ENCODE peak calls at places on chromosomes 5 and 9, in four cellular contexts. Y is pancreas, R is neural progenitor cell, E is heart right ventricle. Q is an unnamed sample.
A peak's percentile ranks its signal among the peaks of the same experiment; 100 is the strongest.

GRCh38 chr5:176517053-176517661 is 20.0 kb downstream of the RNF44 start:
- DNase-seq in Y (no peak), R (no peak), E (no peak), Q (no peak)

GRCh38 chr5:31854181-31854624 is 215.3 kb downstream of the PDZD2 start:
- DNase-seq in Y (no peak), R (peak; percentile 49), E (peak; percentile 32), Q (peak; percentile 60)

GRCh38 chr9:9950813-9951212 is 662.0 kb downstream of the PTPRD start:
- DNase-seq in Y (no peak), R (no peak), E (no peak), Q (no peak)

GRCh38 chr9:120783611-120784047 is 9.6 kb downstream of the FBXW2 start:
- DNase-seq in Y (no peak), R (no peak), E (no peak), Q (peak; percentile 39)

GRCh38 chr9:36110434-36110833 is 26.1 kb upstream of the GLIPR2 start:
- DNase-seq in Y (no peak), R (no peak), E (no peak), Q (no peak)

GRCh38 chr5:175131432-175131831 is 312.6 kb downstream of the DRD1 start:
- DNase-seq in Y (no peak), R (no peak), E (no peak), Q (no peak)

GRCh38 chr9:93890436-93890935 is 64.7 kb downstream of the BARX1 start:
- DNase-seq in Y (no peak), R (no peak), E (no peak), Q (no peak)

GRCh38 chr9:116303270-116303904 is 149.8 kb downstream of the PAPPA start:
- DNase-seq in Y (no peak), R (no peak), E (no peak), Q (no peak)

GRCh38 chr9:22374021-22374420 is 72.6 kb upstream of the DMRTA1 start:
- DNase-seq in Y (no peak), R (no peak), E (no peak), Q (no peak)

GRCh38 chr5:100676807-100677631 is 141.8 kb downstream of the FAM174A start:
- DNase-seq in Y (no peak), R (no peak), E (no peak), Q (no peak)

GRCh38 chr9:89915187-89915586 is 310.4 kb downstream of the GADD45G start:
- DNase-seq in Y (no peak), R (no peak), E (no peak), Q (no peak)

GRCh38 chr5:140882591-140882899 is 621 bp downstream of the PCDHA13 start:
- DNase-seq in Y (no peak), R (peak; percentile 52), E (no peak), Q (no peak)

GRCh38 chr9:113349434-113350337 is at the start of gene BSPRY:
- DNase-seq in Y (peak; percentile 78), R (peak; percentile 66), E (peak; percentile 23), Q (no peak)

GRCh38 chr9:117957267-117957666 is 253.1 kb downstream of the TLR4 start:
- DNase-seq in Y (no peak), R (no peak), E (no peak), Q (no peak)

GRCh38 chr5:157912621-157913325 is 53.8 kb upstream of the CLINT1 start:
- DNase-seq in Y (no peak), R (peak; percentile 42), E (no peak), Q (no peak)

GRCh38 chr9:87497604-87498045 is at the start of gene DAPK1:
- DNase-seq in Y (peak; percentile 81), R (peak; percentile 92), E (peak; percentile 60), Q (no peak)

GRCh38 chr9:71986860-71987259 is 73.6 kb downstream of the C9orf57 start:
- DNase-seq in Y (no peak), R (no peak), E (no peak), Q (no peak)

GRCh38 chr9:17744786-17745185 is 165.9 kb downstream of the SH3GL2 start:
- DNase-seq in Y (no peak), R (peak; percentile 77), E (no peak), Q (no peak)

GRCh38 chr9:88651682-88652633 is 117.0 kb downstream of the NXNL2 start:
- DNase-seq in Y (peak; percentile 34), R (no peak), E (peak; percentile 78), Q (peak; percentile 62)

GRCh38 chr9:128457207-128457606 is 1.4 kb downstream of the ODF2 start:
- DNase-seq in Y (no peak), R (peak; percentile 31), E (no peak), Q (no peak)

GRCh38 chr9:111957856-111958631 is 61.4 kb downstream of the UGCG start:
- DNase-seq in Y (no peak), R (no peak), E (no peak), Q (peak; percentile 92)

GRCh38 chr9:77807295-77807694 is 159.2 kb upstream of the GNA14 start:
- DNase-seq in Y (no peak), R (no peak), E (no peak), Q (peak; percentile 48)

GRCh38 chr5:10401499-10401898 is 40.2 kb upstream of the ROPN1L start:
- DNase-seq in Y (no peak), R (no peak), E (no peak), Q (no peak)

GRCh38 chr5:148060881-148061280 is 2.9 kb upstream of the SPINK5 start:
- DNase-seq in Y (no peak), R (no peak), E (no peak), Q (no peak)

GRCh38 chr9:112489039-112489546 is 2.5 kb downstream of the KIAA1958 start:
- DNase-seq in Y (no peak), R (peak; percentile 42), E (no peak), Q (no peak)

GRCh38 chr5:149210229-149210628 is 61.4 kb upstream of the AFAP1L1 start:
- DNase-seq in Y (no peak), R (no peak), E (no peak), Q (no peak)

GRCh38 chr5:150428106-150428876 is 15.6 kb upstream of the CD74 start:
- DNase-seq in Y (peak; percentile 52), R (no peak), E (peak; percentile 68), Q (no peak)

GRCh38 chr9:93180938-93181337 is 3.0 kb upstream of the WNK2 start:
- DNase-seq in Y (no peak), R (no peak), E (no peak), Q (no peak)

GRCh38 chr9:804026-804425 is 37.5 kb upstream of the DMRT1 start:
- DNase-seq in Y (no peak), R (no peak), E (no peak), Q (no peak)

GRCh38 chr5:35180046-35180445 is 50.2 kb downstream of the PRLR start:
- DNase-seq in Y (no peak), R (no peak), E (no peak), Q (no peak)

GRCh38 chr5:35185518-35185917 is 44.8 kb downstream of the PRLR start:
- DNase-seq in Y (no peak), R (no peak), E (no peak), Q (no peak)

GRCh38 chr5:35182541-35183242 is 47.6 kb downstream of the PRLR start:
- DNase-seq in Y (no peak), R (no peak), E (no peak), Q (no peak)

GRCh38 chr5:35186749-35187148 is 43.5 kb downstream of the PRLR start:
- DNase-seq in Y (no peak), R (no peak), E (no peak), Q (no peak)

GRCh38 chr5:35183243-35183955 is 46.9 kb downstream of the PRLR start:
- DNase-seq in Y (peak; percentile 41), R (peak; percentile 64), E (no peak), Q (no peak)
- TF ChIP-seq CTCF in Y (peak; percentile 22), R (peak; percentile 66), E (peak; percentile 53), Q (peak; percentile 58)

GRCh38 chr9:133256057-133256461 is 18.9 kb downstream of the ABO start:
- DNase-seq in Y (no peak), R (no peak), E (no peak), Q (no peak)

GRCh38 chr9:133255371-133255940 is 19.5 kb downstream of the ABO start:
- DNase-seq in Y (no peak), R (no peak), E (no peak), Q (no peak)

GRCh38 chr9:133257398-133258053 is 17.5 kb downstream of the ABO start:
- DNase-seq in Y (no peak), R (no peak), E (no peak), Q (no peak)

GRCh38 chr9:133258061-133259015 is 16.7 kb downstream of the ABO start:
- DNase-seq in Y (no peak), R (no peak), E (no peak), Q (no peak)

GRCh38 chr9:133256686-133257091 is 18.3 kb downstream of the ABO start:
- DNase-seq in Y (no peak), R (no peak), E (no peak), Q (no peak)
- H3K27me3 ChIP-seq in Y (no peaks in the 10 kb centered on the region), R (no peaks in the 10 kb centered on the region), E (no peaks in the 10 kb centered on the region), Q (no peaks in the 10 kb centered on the region)

GRCh38 chr9:136831720-136832104 is 10.6 kb upstream of the AJM1 start:
- DNase-seq in Y (peak; percentile 30), R (no peak), E (no peak), Q (no peak)

GRCh38 chr9:136835162-136835931 is 6.9 kb upstream of the AJM1 start:
- DNase-seq in Y (no peak), R (no peak), E (peak; percentile 11), Q (no peak)

GRCh38 chr9:136831002-136831719 is 11.1 kb upstream of the AJM1 start:
- DNase-seq in Y (no peak), R (no peak), E (no peak), Q (no peak)

GRCh38 chr9:136832581-136832980 is 9.7 kb upstream of the AJM1 start:
- DNase-seq in Y (no peak), R (no peak), E (no peak), Q (no peak)

DNA sequence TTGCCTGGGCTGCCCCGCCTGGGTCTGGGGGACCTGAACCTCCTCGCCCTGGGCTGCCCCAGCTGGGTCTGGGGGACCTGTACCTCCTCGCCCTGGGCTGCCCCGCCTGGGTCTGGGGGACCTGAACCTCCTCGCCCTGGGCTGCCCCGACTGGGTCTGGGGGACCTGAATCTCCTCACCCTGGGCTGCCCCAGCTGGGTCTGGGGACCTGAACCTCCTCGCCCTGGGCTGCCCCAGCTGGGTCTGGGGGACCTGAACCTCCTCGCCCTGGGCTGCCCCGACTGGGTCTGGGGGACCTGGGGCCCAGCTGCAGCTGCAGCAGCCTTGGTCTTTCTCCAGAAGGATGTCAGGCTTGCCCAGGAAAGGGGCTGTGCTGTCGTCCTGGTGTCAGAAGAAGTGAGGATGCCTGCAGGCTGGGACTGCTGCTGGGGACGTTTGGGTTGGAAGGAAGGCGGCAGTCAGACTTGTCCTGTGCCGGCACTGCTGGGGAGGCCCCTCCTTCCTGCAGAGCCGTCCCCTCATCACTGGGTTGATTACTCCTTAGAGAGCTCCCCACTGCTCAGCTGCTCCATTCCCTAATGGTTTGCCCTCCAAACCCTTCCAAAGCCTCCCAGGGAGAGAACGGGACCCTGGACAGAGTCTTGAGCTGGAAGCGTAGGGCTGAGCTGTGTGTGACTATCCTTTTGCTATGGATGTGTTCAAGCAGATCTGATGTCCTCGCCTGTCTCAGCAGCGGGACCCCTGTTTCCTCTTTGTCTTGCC is 8.7 kb upstream of the AJM1 start:
- DNase-seq in Y (no peak), R (no peak), E (no peak), Q (no peak)
- H3K36me3 ChIP-seq in Y (no peaks in the 10 kb centered on the region), R (no peaks in the 10 kb centered on the region), E (peaks cover 87% of the 10 kb centered on the region), Q (no peaks in the 10 kb centered on the region)

GRCh38 chr5:8474569-8474930 is 605.6 kb downstream of the MTRR start:
- DNase-seq in Y (no peak), R (no peak), E (no peak), Q (no peak)

GRCh38 chr5:8470489-8470888 is 601.5 kb downstream of the MTRR start:
- DNase-seq in Y (no peak), R (no peak), E (no peak), Q (no peak)

GRCh38 chr5:8473016-8473415 is 604.1 kb downstream of the MTRR start:
- DNase-seq in Y (no peak), R (no peak), E (no peak), Q (no peak)

GRCh38 chr5:8478308-8478707 is 609.4 kb downstream of the MTRR start:
- DNase-seq in Y (no peak), R (no peak), E (no peak), Q (no peak)

GRCh38 chr5:8473827-8474568 is 605.0 kb downstream of the MTRR start:
- DNase-seq in Y (no peak), R (no peak), E (no peak), Q (no peak)
- TF ChIP-seq CTCF in Y (no peak), R (peak; percentile 52), E (no peak), Q (no peak)